ENCODE peak calls at places on chromosome 19, in six cellular contexts. U, Y, T, G, J and A are unnamed samples.

GRCh38 chr19:43420954-43421353 is 6.3 kb downstream of the TEX101 start:
- DNase-seq in U (no peak), Y (no peak), T (no peak), G (no peak), J (no peak), A (no peak)

GRCh38 chr19:1756705-1757445 is 3.6 kb downstream of the ONECUT3 start:
- DNase-seq in U (no peak), Y (no peak), T (no peak), G (no peak), J (no peak), A (no peak)

GRCh38 chr19:55632463-55632834 is 8.1 kb upstream of the ZNF784 start:
- DNase-seq in U (peak; percentile 80), Y (peak; percentile 62), T (peak; percentile 60), G (peak; percentile 97), J (peak; percentile 79), A (peak; percentile 80)

GRCh38 chr19:43782689-43783231 is 2.0 kb upstream of the KCNN4 start:
- DNase-seq in U (no peak), Y (no peak), T (no peak), G (no peak), J (no peak), A (no peak)

GRCh38 chr19:27822336-27822735 is 1390.6 kb downstream of the UQCRFS1 start:
- DNase-seq in U (no peak), Y (no peak), T (no peak), G (no peak), J (no peak), A (no peak)

GRCh38 chr19:31432411-31432810 is 83.2 kb upstream of the TSHZ3 start:
- DNase-seq in U (no peak), Y (no peak), T (no peak), G (no peak), J (no peak), A (no peak)

GRCh38 chr19:18257503-18258470 is 16.5 kb downstream of the IQCN start:
- DNase-seq in U (no peak), Y (no peak), T (no peak), G (no peak), J (no peak), A (no peak)

GRCh38 chr19:19064811-19065745 is 1.3 kb downstream of the SLC25A42 start:
- DNase-seq in U (no peak), Y (no peak), T (peak; percentile 51), G (peak; percentile 80), J (peak; percentile 4), A (no peak)

GRCh38 chr19:2811735-2812413 is 7.8 kb upstream of the ZNF554 start:
- DNase-seq in U (no peak), Y (no peak), T (no peak), G (no peak), J (no peak), A (no peak)

GRCh38 chr19:16825312-16826168 is 3.7 kb upstream of the SIN3B start:
- DNase-seq in U (no peak), Y (no peak), T (no peak), G (peak; percentile 58), J (no peak), A (no peak)

GRCh38 chr19:40921005-40921897 is 39.2 kb upstream of the CYP2A7 start:
- DNase-seq in U (peak; percentile 98), Y (no peak), T (no peak), G (no peak), J (no peak), A (no peak)

GRCh38 chr19:35124098-35125060 is 8.8 kb downstream of the FXYD3 start:
- DNase-seq in U (peak; percentile 100), Y (peak; percentile 85), T (peak; percentile 95), G (peak; percentile 72), J (peak; percentile 91), A (peak; percentile 97)

GRCh38 chr19:57056972-57057371 is 62.8 kb upstream of the USP29 start:
- DNase-seq in U (no peak), Y (no peak), T (no peak), G (peak; percentile 40), J (no peak), A (no peak)

GRCh38 chr19:2808129-2808941 is 11.3 kb upstream of the ZNF554 start:
- DNase-seq in U (no peak), Y (no peak), T (no peak), G (no peak), J (no peak), A (no peak)

GRCh38 chr19:15173746-15174404 is 26.9 kb downstream of the NOTCH3 start:
- DNase-seq in U (no peak), Y (no peak), T (no peak), G (peak; percentile 86), J (no peak), A (no peak)

GRCh38 chr19:32870981-32871451 is 1.4 kb upstream of the SLC7A9 start:
- DNase-seq in U (no peak), Y (no peak), T (no peak), G (no peak), J (no peak), A (no peak)

GRCh38 chr19:48997972-48998371 is 4.3 kb downstream of the RUVBL2 start:
- DNase-seq in U (peak; percentile 81), Y (no peak), T (peak; percentile 27), G (peak; percentile 90), J (no peak), A (no peak)